ENCODE peak calls at places on chromosome 9, in four cellular contexts. U is A549, B is K562, E is HepG2. S is an unnamed sample.

GRCh38 chr9:30058463-30058862 is 2326.0 kb upstream of the ACO1 start:
- DNase-seq in B (no peak), E (no peak), U (no peak), S (no peak)

GRCh38 chr9:15146121-15146820 is 160.7 kb downstream of the TTC39B start:
- DNase-seq in E (no peak), U (no peak), B (no peak), S (no peak)

GRCh38 chr9:24479266-24479665 is 66.4 kb downstream of the IZUMO3 start:
- DNase-seq in U (no peak), E (no peak), B (no peak), S (no peak)

GRCh38 chr9:95626885-95627558 is 110.3 kb upstream of the PTCH1 start:
- DNase-seq in B (no peak), U (no peak), E (no peak), S (no peak)

GRCh38 chr9:107340920-107341632 is 58.0 kb downstream of the RAD23B start:
- DNase-seq in U (peak; percentile 74), B (peak; percentile 74), E (peak; percentile 70), S (peak; percentile 57)

GRCh38 chr9:76680716-76681431 is 83.4 kb upstream of the PCA3 start:
- DNase-seq in U (no peak), E (no peak), B (no peak), S (no peak)

GRCh38 chr9:124149992-124150391 is 107.8 kb upstream of the NEK6 start:
- DNase-seq in B (peak; percentile 32), U (no peak), E (no peak), S (no peak)

GRCh38 chr9:99078731-99079130 is 26.2 kb upstream of the TGFBR1 start:
- DNase-seq in U (no peak), B (no peak), E (no peak), S (no peak)

GRCh38 chr9:134492721-134493470 is 148.7 kb upstream of the COL5A1 start:
- DNase-seq in U (no peak), E (no peak), B (no peak), S (no peak)

GRCh38 chr9:70120834-70121510 is 77.3 kb downstream of the MAMDC2 start:
- DNase-seq in B (no peak), U (no peak), E (no peak), S (no peak)

GRCh38 chr9:127395491-127396252 is 1.3 kb upstream of the SLC2A8 start:
- DNase-seq in U (no peak), E (peak; percentile 86), B (no peak), S (no peak)

GRCh38 chr9:113350338-113350672 is 964 bp downstream of the BSPRY start:
- DNase-seq in U (no peak), E (no peak), B (no peak), S (no peak)

GRCh38 chr9:125988479-125989050 is 241.4 kb downstream of the PBX3 start:
- DNase-seq in U (no peak), E (no peak), B (no peak), S (no peak)

GRCh38 chr9:99103909-99104458 is 929 bp upstream of the TGFBR1 start:
- DNase-seq in U (no peak), E (no peak), B (no peak), S (no peak)

GRCh38 chr9:121235512-121235911 is 32.5 kb upstream of the GSN start:
- DNase-seq in U (no peak), E (no peak), B (peak; percentile 39), S (no peak)

GRCh38 chr9:126208359-126208758 is 118.3 kb upstream of the MVB12B start:
- DNase-seq in B (no peak), U (no peak), E (no peak), S (no peak)

GRCh38 chr9:3240651-3241268 is 285.0 kb downstream of the RFX3 start:
- DNase-seq in E (peak; percentile 60), U (peak; percentile 49), B (peak; percentile 19), S (peak; percentile 35)

GRCh38 chr9:131162886-131163285 is 37.5 kb downstream of the NUP214 start:
- DNase-seq in B (no peak), E (no peak), U (no peak), S (no peak)

GRCh38 chr9:74035786-74036185 is 461.3 kb upstream of the RORB start:
- DNase-seq in E (peak; percentile 10), B (no peak), U (no peak), S (no peak)

GRCh38 chr9:89226076-89226475 is 47.5 kb upstream of the SHC3 start:
- DNase-seq in E (no peak), B (no peak), U (no peak), S (no peak)

GRCh38 chr9:121059998-121060636 is 10.0 kb upstream of the C5 start:
- DNase-seq in B (peak; percentile 47), E (peak; percentile 56), U (peak; percentile 71), S (no peak)

GRCh38 chr9:33081128-33081851 is 4.8 kb upstream of the SMU1 start:
- DNase-seq in B (peak; percentile 79), U (peak; percentile 91), E (peak; percentile 79), S (peak; percentile 76)

GRCh38 chr9:134716067-134716466 is 74.5 kb downstream of the COL5A1 start:
- DNase-seq in B (no peak), E (no peak), U (no peak), S (no peak)

GRCh38 chr9:121281614-121282291 is 13.8 kb downstream of the GSN start:
- DNase-seq in B (peak; percentile 68), E (peak; percentile 85), U (peak; percentile 71), S (no peak)

GRCh38 chr9:96363175-96363967 is 20.1 kb downstream of the SLC35D2 start:
- DNase-seq in E (no peak), B (no peak), U (no peak), S (no peak)

GRCh38 chr9:126412945-126413344 is 86.3 kb downstream of the MVB12B start:
- DNase-seq in U (no peak), B (no peak), E (no peak), S (no peak)

GRCh38 chr9:89171231-89171630 is 7.4 kb downstream of the SHC3 start:
- DNase-seq in E (no peak), U (no peak), B (no peak), S (no peak)

GRCh38 chr9:95509851-95510529 is 6.8 kb downstream of the PTCH1 start:
- DNase-seq in B (no peak), E (no peak), U (no peak), S (no peak)

GRCh38 chr9:14831661-14832060 is 78.6 kb downstream of the FREM1 start:
- DNase-seq in E (no peak), U (no peak), B (no peak), S (no peak)

GRCh38 chr9:34370970-34371880 is 5.5 kb downstream of the MYORG start:
- DNase-seq in E (no peak), U (no peak), B (no peak), S (no peak)

GRCh38 chr9:18427691-18428090 is 46.3 kb upstream of the ADAMTSL1 start:
- DNase-seq in B (no peak), U (no peak), E (no peak), S (no peak)

GRCh38 chr9:22120595-22120994 is 111.5 kb upstream of the CDKN2B start:
- DNase-seq in B (no peak), U (no peak), E (no peak), S (no peak)

GRCh38 chr9:112854657-112855056 is 36.0 kb downstream of the SLC46A2 start:
- DNase-seq in E (no peak), B (no peak), U (no peak), S (no peak)

GRCh38 chr9:134065720-134066419 is 2.0 kb downstream of the BRD3 start:
- DNase-seq in U (peak; percentile 17), B (peak; percentile 51), E (peak; percentile 81), S (peak; percentile 53)

GRCh38 chr9:71483457-71483856 is 284.9 kb downstream of the CEMIP2 start:
- DNase-seq in E (no peak), B (no peak), U (no peak), S (no peak)

GRCh38 chr9:71490810-71491209 is 277.5 kb downstream of the CEMIP2 start:
- DNase-seq in U (peak; percentile 6), E (peak; percentile 4), B (no peak), S (no peak)

GRCh38 chr9:71487046-71487445 is 281.3 kb downstream of the CEMIP2 start:
- DNase-seq in U (no peak), B (no peak), E (no peak), S (no peak)

DNA sequence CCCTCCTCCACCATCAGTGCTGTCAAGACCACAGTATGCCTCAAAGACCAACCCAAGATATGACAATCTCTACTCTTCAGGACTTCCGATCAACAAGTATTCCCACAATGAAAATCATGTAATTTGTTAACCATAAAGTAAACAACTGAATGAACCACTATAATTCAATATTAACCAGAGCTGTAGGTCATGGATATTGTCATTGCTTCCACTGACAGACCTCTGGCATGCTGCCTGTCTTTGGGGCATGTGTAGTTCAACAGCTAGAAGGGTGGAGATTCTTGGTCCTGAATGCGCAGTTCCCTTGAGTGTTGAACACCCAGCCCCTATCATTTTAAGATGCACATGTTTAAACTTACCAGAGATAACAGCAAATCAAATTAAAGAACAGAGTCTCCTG is 283.0 kb downstream of the CEMIP2 start:
- DNase-seq in U (no peak), B (no peak), E (no peak), S (no peak)
- TF ChIP-seq JUNB in U (no peak), B (no peak), E (no peak), S (no peak)

DNA sequence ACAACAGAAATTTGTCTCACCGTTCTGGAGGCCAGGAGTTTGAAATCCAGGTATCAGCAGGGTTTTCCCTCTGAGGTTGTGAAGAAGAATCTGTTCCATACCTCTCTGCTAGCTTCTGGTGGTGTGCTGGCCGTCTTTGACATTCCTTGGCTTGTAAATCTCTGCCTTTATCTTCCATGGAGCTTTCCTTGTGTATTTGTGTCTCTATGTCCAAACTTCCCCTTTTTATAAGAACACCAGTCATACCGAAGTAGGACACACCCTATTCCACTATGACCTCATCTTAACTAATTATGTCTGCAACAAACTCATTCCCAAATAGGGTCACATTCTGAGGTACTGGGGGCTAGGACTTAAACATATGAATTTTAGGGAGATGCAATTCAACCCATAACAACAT is 38.3 kb downstream of the PRKACG start:
- DNase-seq in B (no peak), U (no peak), E (no peak), S (no peak)
- TF ChIP-seq USF2 in B (no peak), U (no peak), E (no peak), S (no peak)

DNA sequence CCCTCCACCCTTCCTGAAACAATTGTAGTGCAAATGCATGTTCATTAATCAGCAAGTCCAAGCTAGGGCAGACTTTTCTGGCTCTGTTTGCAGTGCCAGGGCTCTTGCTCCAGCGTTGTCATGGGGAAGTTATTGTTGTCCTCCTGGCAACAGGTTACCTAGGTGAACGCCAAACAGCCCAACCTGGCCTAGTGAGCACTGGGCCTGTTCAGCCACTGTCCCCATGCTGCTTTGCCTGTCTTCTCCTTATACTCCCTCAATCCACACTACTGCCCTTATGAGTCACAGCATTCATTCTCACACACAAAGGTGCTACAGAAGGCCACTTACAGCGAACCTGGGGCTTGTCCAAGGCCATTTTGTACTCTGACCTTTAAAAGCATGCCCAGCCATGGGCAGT is 34.6 kb upstream of the GLIS3 start:
- DNase-seq in E (peak; percentile 46), B (no peak), U (peak; percentile 16), S (no peak)
- TF ChIP-seq JUNB in E (no peak), B (no peak), U (no peak), S (no peak)

GRCh38 chr9:37921546-37922300 is 17.8 kb upstream of the SLC25A51 start:
- DNase-seq in B (no peak), E (no peak), U (no peak), S (no peak)
- TF ChIP-seq USF2 in B (no peak), E (no peak), U (no peak), S (no peak)

GRCh38 chr9:16344343-16344742 is 526.1 kb downstream of the BNC2 start:
- DNase-seq in B (no peak), E (no peak), U (peak; percentile 66), S (no peak)
- TF ChIP-seq JUNB in B (no peak), E (no peak), U (peak; percentile 41), S (no peak)

GRCh38 chr9:79357185-79357584 is 214.6 kb upstream of the TLE4 start:
- DNase-seq in E (no peak), U (no peak), B (no peak), S (no peak)
- TF ChIP-seq USF2 in E (no peak), U (no peak), B (no peak), S (no peak)

S was measured in GM12878.